ENCODE peak calls at places on chromosomes 1 and 21, in four cellular contexts. S is H1, X is neuronal stem cell, F is trophoblast cell. O is an unnamed sample.

GRCh38 chr1:21255943-21256320 is 34.3 kb downstream of the ECE1 start:
- DNase-seq in S (no peak), X (no peak), F (no peak), O (no peak)

GRCh38 chr1:197269053-197269452 is 1.0 kb downstream of the CRB1 start:
- DNase-seq in S (no peak), X (no peak), F (no peak), O (no peak)

GRCh38 chr1:241424480-241424971 is 67.5 kb upstream of the RGS7 start:
- DNase-seq in S (peak; percentile 58), X (no peak), F (no peak), O (no peak)

GRCh38 chr1:21472861-21473260 is 32.9 kb downstream of the NBPF3 start:
- DNase-seq in S (peak; percentile 24), X (no peak), F (no peak), O (no peak)

GRCh38 chr1:57949168-57949567 is 525.3 kb upstream of the DAB1 start:
- DNase-seq in S (no peak), X (no peak), F (no peak), O (no peak)

GRCh38 chr1:87795615-87796337 is 467.1 kb downstream of the LMO4 start:
- DNase-seq in S (no peak), X (no peak), F (no peak), O (no peak)

GRCh38 chr1:238323483-238323882 is 432.8 kb upstream of the ZP4 start:
- DNase-seq in S (no peak), X (no peak), F (no peak), O (no peak)

GRCh38 chr1:183636334-183636682 is 725 bp upstream of the ARPC5 start:
- DNase-seq in S (no peak), X (no peak), F (no peak), O (no peak)

GRCh38 chr1:45304311-45305081 is 22.2 kb upstream of the HPDL start:
- DNase-seq in S (peak; percentile 46), X (no peak), F (no peak), O (no peak)

GRCh38 chr1:40664791-40665190 is 691 bp downstream of the RIMS3 start:
- DNase-seq in S (peak; percentile 51), X (no peak), F (no peak), O (no peak)

GRCh38 chr21:37687001-37687400 is 229.3 kb downstream of the KCNJ6 start:
- DNase-seq in S (no peak), X (no peak), F (no peak), O (peak; percentile 52)

GRCh38 chr1:156815307-156815826 is 1.3 kb downstream of the SH2D2A start:
- DNase-seq in S (no peak), X (no peak), F (peak; percentile 21), O (peak; percentile 94)

GRCh38 chr1:12770620-12771019 is 2.9 kb upstream of the PRAMEF12 start:
- DNase-seq in S (no peak), X (no peak), F (no peak), O (no peak)
- H2BK12ac ChIP-seq in S (no peak overlapping the region), X (no peak overlapping the region), F (no peak overlapping the region), O (no peak overlapping the region)

GRCh38 chr1:179089827-179090482 is 8.1 kb downstream of the TOR3A start:
- DNase-seq in S (no peak), X (no peak), F (no peak), O (no peak)
- H3K4me3 ChIP-seq in S (no peak overlapping the region), X (no peak overlapping the region), F (no peak overlapping the region), O (no peak overlapping the region)

GRCh38 chr1:29974345-29974744 is 738.0 kb downstream of the PTPRU start:
- DNase-seq in S (peak; percentile 44), X (peak; percentile 37), F (peak; percentile 51), O (no peak)

GRCh38 chr1:29971703-29972102 is 735.4 kb downstream of the PTPRU start:
- DNase-seq in S (peak; percentile 14), X (no peak), F (no peak), O (no peak)

GRCh38 chr1:29973406-29973805 is 737.1 kb downstream of the PTPRU start:
- DNase-seq in S (peak; percentile 39), X (no peak), F (no peak), O (no peak)

GRCh38 chr1:29970747-29971325 is 734.5 kb downstream of the PTPRU start:
- DNase-seq in S (peak; percentile 30), X (no peak), F (no peak), O (no peak)

GRCh38 chr1:29972664-29973063 is 736.3 kb downstream of the PTPRU start:
- DNase-seq in S (peak; percentile 39), X (no peak), F (no peak), O (no peak)
- H2BK12ac ChIP-seq in S (peak overlapping the region; percentile 91), X (no peak overlapping the region), F (peak overlapping the region; percentile 30), O (no peak overlapping the region)

DNA sequence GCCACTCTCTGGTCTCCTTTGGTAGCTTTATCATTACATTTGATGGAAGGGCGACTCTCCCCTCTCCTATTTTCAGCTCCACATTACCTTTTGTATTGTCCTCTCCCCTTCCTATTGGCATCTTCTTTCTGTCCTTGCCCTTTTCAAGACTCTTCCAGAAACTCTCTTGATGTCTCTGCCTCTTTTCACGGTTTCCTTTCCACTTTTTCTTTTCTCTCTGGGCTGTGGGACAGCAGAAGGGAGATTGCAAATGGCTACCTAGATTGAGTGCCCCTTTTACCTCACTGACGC is 17.5 kb downstream of the IER5 start:
- DNase-seq in S (no peak), X (no peak), F (no peak), O (no peak)
- H3K4me3 ChIP-seq in S (peak overlapping the region; percentile 41), X (no peak overlapping the region), F (no peak overlapping the region), O (peak overlapping the region; percentile 67)

DNA sequence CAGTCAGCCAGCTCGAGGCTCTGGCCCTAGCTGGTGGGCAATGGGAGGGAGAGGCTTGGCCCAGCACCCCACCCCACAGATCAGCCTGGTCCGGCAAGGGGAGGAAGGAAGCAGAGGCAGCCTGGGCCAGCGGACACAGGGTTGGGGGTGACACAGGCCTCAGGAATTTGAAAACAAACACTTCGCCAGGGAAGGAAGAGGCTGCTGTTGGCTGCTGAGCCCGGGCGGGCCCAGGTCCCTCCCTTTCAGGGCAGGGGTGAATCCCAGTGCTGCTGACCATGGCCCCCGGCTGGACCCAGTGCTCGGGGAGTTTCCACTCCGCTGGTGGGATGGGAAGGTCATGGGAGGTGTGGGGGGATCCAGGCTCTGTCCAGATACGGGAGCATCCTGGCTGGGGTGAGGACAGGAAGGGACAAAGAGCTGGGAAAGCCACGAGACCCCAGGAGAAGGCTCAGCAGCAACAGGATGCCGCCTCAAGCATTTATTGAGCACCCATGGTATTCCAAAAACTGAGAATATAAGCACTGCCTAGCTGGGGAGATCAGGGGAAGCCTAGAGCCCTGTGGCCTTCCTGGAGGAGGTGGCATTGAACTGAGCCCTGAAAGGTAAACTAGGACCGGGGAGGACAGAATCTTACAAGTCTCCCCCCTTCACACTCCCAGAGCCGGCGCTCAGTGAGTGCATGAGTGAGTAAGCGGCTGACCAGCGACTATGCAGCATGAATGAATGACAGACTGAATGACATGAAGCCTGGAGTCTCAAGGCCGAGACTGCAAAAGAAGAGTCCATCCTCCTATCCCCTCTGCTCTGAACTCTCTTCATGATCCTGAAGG is 26.2 kb upstream of the EPHA2 start:
- DNase-seq in S (peak; percentile 82), X (no peak), F (peak; percentile 55), O (peak; percentile 95)
- H2BK12ac ChIP-seq in S (peak overlapping the region; percentile 94), X (no peak overlapping the region), F (peak overlapping the region; percentile 95), O (peak overlapping the region; percentile 98)